ENCODE peak calls at places on chromosome 17, in ten cellular contexts. S is M059J; Y is cardiac septum; V is NCI-H1694 treated with DMSO at 0.1 percent for 48 hours; P is NCI-H460; W is GM13977; B is GOT3; F is ascending aorta; D is AG20443; T is activated CD4-positive, alpha-beta T cell treated with anti-CD3 and anti-CD28 coated beads, Interleukin-2, amount 10 ng/mL, durations not matched to agents 7 days and 5 days. O is an unnamed sample.

GRCh38 chr17:71505981-71506380 is 614.8 kb upstream of the SOX9 start:
- DNase-seq in S (no peak), Y (no peak), V (no peak), P (no peak), W (no peak), B (no peak), F (no peak), D (no peak), T (no peak), O (no peak)

GRCh38 chr17:63774141-63774981 is at the start of gene DDX42:
- DNase-seq in S (peak), Y (peak), V (peak), P (peak), W (peak), B (no peak), F (peak), D (peak), T (peak), O (no peak)

GRCh38 chr17:65994114-65994513 is 197.8 kb downstream of the CEP112 start:
- DNase-seq in S (no peak), Y (no peak), V (no peak), P (no peak), W (no peak), B (no peak), F (no peak), D (no peak), T (no peak), O (no peak)

GRCh38 chr17:36481829-36482228 is 4.7 kb upstream of the ZNHIT3 start:
- DNase-seq in S (no peak), Y (no peak), V (no peak), P (no peak), W (no peak), B (no peak), F (no peak), D (no peak), T (no peak), O (no peak)

GRCh38 chr17:8158267-8159031 is 4.3 kb downstream of the VAMP2 start:
- DNase-seq in S (peak), Y (peak), V (peak), P (peak), W (peak), B (peak), F (peak), D (peak), T (peak), O (peak)

GRCh38 chr17:61575352-61575975 is 15.6 kb downstream of the NACA2 start:
- DNase-seq in S (no peak), Y (no peak), V (no peak), P (no peak), W (no peak), B (no peak), F (no peak), D (no peak), T (no peak), O (no peak)

GRCh38 chr17:31061678-31062077 is 33.1 kb upstream of the NF1 start:
- DNase-seq in S (no peak), Y (no peak), V (peak), P (no peak), W (no peak), B (no peak), F (no peak), D (no peak), T (no peak), O (no peak)

GRCh38 chr17:61444075-61444474 is 8.1 kb upstream of the TBX4 start:
- DNase-seq in S (no peak), Y (no peak), V (no peak), P (no peak), W (no peak), B (no peak), F (no peak), D (no peak), T (no peak), O (no peak)

GRCh38 chr17:40612510-40613244 is 34.9 kb downstream of the SMARCE1 start:
- DNase-seq in S (no peak), Y (no peak), V (no peak), P (no peak), W (no peak), B (no peak), F (no peak), D (no peak), T (peak), O (no peak)

GRCh38 chr17:69166957-69167356 is 25.3 kb upstream of the ABCA6 start:
- DNase-seq in S (no peak), Y (no peak), V (no peak), P (no peak), W (no peak), B (no peak), F (no peak), D (no peak), T (no peak), O (no peak)

GRCh38 chr17:8294361-8294760 is 839 bp downstream of the SLC25A35 start:
- DNase-seq in S (no peak), Y (no peak), V (no peak), P (no peak), W (no peak), B (no peak), F (no peak), D (no peak), T (no peak), O (no peak)

GRCh38 chr17:61556224-61557188 is 34.5 kb downstream of the NACA2 start:
- DNase-seq in S (peak), Y (no peak), V (no peak), P (no peak), W (no peak), B (no peak), F (no peak), D (no peak), T (no peak), O (no peak)

GRCh38 chr17:65283704-65284103 is 146.5 kb downstream of the RGS9 start:
- DNase-seq in S (peak), Y (no peak), V (no peak), P (no peak), W (no peak), B (no peak), F (peak), D (no peak), T (no peak), O (no peak)

GRCh38 chr17:42399948-42400843 is 12.0 kb upstream of the STAT3 start:
- DNase-seq in S (no peak), Y (no peak), V (no peak), P (no peak), W (no peak), B (no peak), F (no peak), D (no peak), T (no peak), O (no peak)

GRCh38 chr17:11404431-11404830 is 163.4 kb downstream of the SHISA6 start:
- DNase-seq in S (peak), Y (no peak), V (no peak), P (no peak), W (no peak), B (no peak), F (no peak), D (no peak), T (no peak), O (no peak)

GRCh38 chr17:78159575-78160158 is 8.7 kb upstream of the SYNGR2 start:
- DNase-seq in S (peak), Y (no peak), V (no peak), P (no peak), W (peak), B (no peak), F (no peak), D (peak), T (no peak), O (peak)

GRCh38 chr17:45270828-45271418 is 9.0 kb upstream of the SPATA32 start:
- DNase-seq in S (no peak), Y (no peak), V (no peak), P (no peak), W (no peak), B (no peak), F (no peak), D (no peak), T (peak), O (no peak)

GRCh38 chr17:6455321-6455705 is 11.1 kb downstream of the PIMREG start:
- DNase-seq in S (no peak), Y (no peak), V (no peak), P (no peak), W (peak), B (no peak), F (no peak), D (no peak), T (peak), O (no peak)

GRCh38 chr17:7774037-7774659 is 56.6 kb downstream of the DNAH2 start:
- DNase-seq in S (peak), Y (peak), V (no peak), P (peak), W (no peak), B (no peak), F (no peak), D (peak), T (no peak), O (no peak)

GRCh38 chr17:17943281-17943984 is 28.8 kb downstream of the TOM1L2 start:
- DNase-seq in S (no peak), Y (no peak), V (no peak), P (no peak), W (no peak), B (no peak), F (no peak), D (no peak), T (no peak), O (no peak)

GRCh38 chr17:62950067-62950466 is 16.0 kb upstream of the TANC2 start:
- DNase-seq in S (peak), Y (peak), V (no peak), P (no peak), W (no peak), B (no peak), F (peak), D (peak), T (no peak), O (no peak)

GRCh38 chr17:57262557-57262956 is 6.2 kb downstream of the MSI2 start:
- DNase-seq in S (no peak), Y (no peak), V (no peak), P (no peak), W (no peak), B (no peak), F (no peak), D (no peak), T (no peak), O (no peak)

GRCh38 chr17:79651266-79651665 is 40.4 kb upstream of the RBFOX3 start:
- DNase-seq in S (no peak), Y (no peak), V (peak), P (no peak), W (no peak), B (no peak), F (no peak), D (no peak), T (no peak), O (no peak)

O was measured in AG04450.